ENCODE peak calls at places on chromosomes 11 and 22, in seven cellular contexts. L is tibial nerve; S is kidney; H is NCI-H1436 treated with DMSO at 0.1 percent for 48 hours; X is astrocyte of the hippocampus; W is T47D; G is stimulated activated CD4-positive, alpha-beta T cell treated with anti-CD3 and anti-CD28 coated beads, Interleukin-1b, Interleukin-23, amount 100 ng/mL, for 24 hours. A is an unnamed sample.

GRCh38 chr11:3920148-3920852 is 64.8 kb downstream of the STIM1 start:
- DNase-seq in G (peak), W (no peak), X (peak), S (no peak), H (no peak), L (peak), A (no peak)

GRCh38 chr11:15815246-15816209 is 540.8 kb downstream of the SOX6 start:
- DNase-seq in H (no peak), X (no peak), W (no peak), S (no peak), G (no peak), L (no peak), A (no peak)

GRCh38 chr11:1491379-1491778 is 4.8 kb upstream of the MOB2 start:
- DNase-seq in W (no peak), S (no peak), H (no peak), G (no peak), L (no peak), X (no peak), A (no peak)

GRCh38 chr22:39090426-39091064 is 6.5 kb upstream of the APOBEC3H start:
- DNase-seq in G (peak), X (no peak), W (no peak), S (peak), L (no peak), H (no peak), A (no peak)

GRCh38 chr11:75673977-75674582 is 5.2 kb upstream of the MAP6 start:
- DNase-seq in S (no peak), H (no peak), G (no peak), X (peak), L (no peak), W (no peak), A (no peak)

GRCh38 chr11:69686452-69686851 is 11.3 kb upstream of the LTO1 start:
- DNase-seq in S (no peak), H (no peak), W (no peak), G (no peak), L (no peak), X (no peak), A (no peak)

GRCh38 chr11:123510579-123510905 is 80.5 kb downstream of the GRAMD1B start:
- DNase-seq in G (no peak), L (no peak), S (no peak), H (no peak), X (no peak), W (no peak), A (no peak)

GRCh38 chr22:50577987-50578775 is at the start of gene CPT1B:
- DNase-seq in S (no peak), X (no peak), H (no peak), L (no peak), G (no peak), W (no peak), A (no peak)

GRCh38 chr11:1654388-1655167 is 25.0 kb downstream of the KRTAP5-5 start:
- DNase-seq in X (no peak), G (no peak), S (peak), L (no peak), H (no peak), W (no peak), A (no peak)

GRCh38 chr11:125874556-125875124 is 12.8 kb upstream of the HYLS1 start:
- DNase-seq in X (peak), H (no peak), W (peak), G (peak), L (peak), S (no peak), A (peak)

GRCh38 chr11:9089061-9089460 is 2.3 kb downstream of the SCUBE2 start:
- DNase-seq in H (no peak), S (no peak), X (no peak), G (no peak), W (no peak), L (no peak), A (no peak)

GRCh38 chr22:30129636-30130035 is 49.4 kb downstream of the HORMAD2 start:
- DNase-seq in H (no peak), W (no peak), S (no peak), G (no peak), X (no peak), L (no peak), A (no peak)

GRCh38 chr11:75132080-75132479 is 18.8 kb upstream of the SLCO2B1 start:
- DNase-seq in S (no peak), X (no peak), L (no peak), H (no peak), G (no peak), W (no peak), A (no peak)

GRCh38 chr11:7555067-7555699 is 41.4 kb downstream of the PPFIBP2 start:
- DNase-seq in L (peak), W (no peak), H (no peak), S (no peak), X (no peak), G (no peak), A (peak)

GRCh38 chr11:79232346-79232745 is 208.5 kb downstream of the TENM4 start:
- DNase-seq in L (no peak), S (no peak), G (no peak), W (no peak), X (peak), H (no peak), A (no peak)

GRCh38 chr22:46290121-46290842 is 6.4 kb upstream of the GTSE1 start:
- DNase-seq in L (no peak), X (no peak), S (no peak), H (no peak), W (no peak), G (no peak), A (no peak)

GRCh38 chr11:35237345-35237744 is 98.4 kb downstream of the CD44 start:
- DNase-seq in G (no peak), L (no peak), S (no peak), H (no peak), X (no peak), W (no peak), A (no peak)

GRCh38 chr22:23118647-23119491 is 22.9 kb downstream of the RSPH14 start:
- DNase-seq in G (no peak), W (no peak), H (no peak), L (no peak), X (no peak), S (no peak), A (no peak)

GRCh38 chr11:30364139-30364875 is 41.4 kb downstream of the ARL14EP start:
- DNase-seq in X (no peak), G (no peak), L (no peak), S (no peak), W (no peak), H (no peak), A (no peak)

GRCh38 chr22:32475428-32476010 is 908 bp downstream of the FBXO7 start:
- DNase-seq in W (no peak), S (no peak), G (no peak), L (no peak), H (no peak), X (peak), A (no peak)

GRCh38 chr11:104199041-104199440 is 35.1 kb upstream of the PDGFD start:
- DNase-seq in S (no peak), X (no peak), G (no peak), H (no peak), W (no peak), L (no peak), A (no peak)

GRCh38 chr11:57460017-57460755 is at the start of gene RTN4RL2:
- DNase-seq in H (no peak), W (peak), G (peak), L (no peak), S (peak), X (peak), A (peak)

GRCh38 chr22:42938449-42938848 is 76.5 kb downstream of the PACSIN2 start:
- DNase-seq in H (no peak), W (no peak), G (no peak), X (no peak), L (no peak), S (no peak), A (no peak)

GRCh38 chr11:120424970-120425332 is 86.6 kb upstream of the GRIK4 start:
- DNase-seq in H (no peak), L (no peak), S (no peak), G (no peak), X (no peak), W (no peak), A (no peak)

GRCh38 chr22:31093090-31093850 is 12.2 kb downstream of the SMTN start:
- DNase-seq in X (no peak), L (no peak), S (no peak), G (no peak), H (no peak), W (peak), A (no peak)

GRCh38 chr11:83725161-83725560 is 439.0 kb upstream of the CCDC90B start:
- DNase-seq in L (no peak), W (no peak), S (no peak), X (peak), H (no peak), G (no peak), A (no peak)

GRCh38 chr11:85348945-85349344 is 278.2 kb downstream of the DLG2 start:
- DNase-seq in G (no peak), H (no peak), L (no peak), S (no peak), W (no peak), X (no peak), A (no peak)

GRCh38 chr11:24234822-24235508 is 261.9 kb upstream of the LUZP2 start:
- DNase-seq in H (no peak), X (peak), G (no peak), W (no peak), S (peak), L (no peak), A (no peak)

A was measured in NCI-H1930.